ENCODE peak calls at places on chromosome 2, in eight cellular contexts. C, L, O, Y, W, E, U and H are unnamed samples.

GRCh38 chr2:230714122-230714453 is 1.4 kb downstream of the CAB39 start:
- DNase-seq in U (peak; percentile 89), W (no peak), L (no peak), Y (peak; percentile 20), O (peak; percentile 72), C (peak; percentile 80), E (no peak), H (no peak)

GRCh38 chr2:41933035-41933429 is 114.8 kb upstream of the PKDCC start:
- DNase-seq in Y (no peak), E (no peak), U (no peak), O (peak; percentile 24), L (no peak), W (no peak), C (no peak), H (no peak)

GRCh38 chr2:122754561-122754960 is 999.1 kb downstream of the TSN start:
- DNase-seq in U (no peak), Y (no peak), E (no peak), L (no peak), O (peak; percentile 52), C (no peak), W (no peak), H (no peak)

GRCh38 chr2:173159794-173160463 is 84.3 kb downstream of the MAP3K20 start:
- DNase-seq in Y (peak; percentile 74), U (peak; percentile 99), W (peak; percentile 80), C (peak; percentile 100), E (peak; percentile 94), O (peak; percentile 99), L (peak; percentile 57), H (peak; percentile 26)

GRCh38 chr2:157875720-157876065 is 437 bp downstream of the ACVR1 start:
- DNase-seq in O (no peak), C (no peak), E (no peak), W (peak; percentile 67), U (peak; percentile 79), Y (peak; percentile 71), L (peak; percentile 54), H (peak; percentile 85)

GRCh38 chr2:175929850-175930249 is 72.2 kb downstream of the LNPK start:
- DNase-seq in L (no peak), W (no peak), O (peak; percentile 6), E (no peak), C (peak; percentile 14), Y (no peak), U (peak; percentile 77), H (no peak)

GRCh38 chr2:182726473-182726872 is 10.4 kb downstream of the DNAJC10 start:
- DNase-seq in W (no peak), L (no peak), O (no peak), U (no peak), E (no peak), C (no peak), Y (no peak), H (no peak)

GRCh38 chr2:11014026-11014425 is 102.3 kb downstream of the KCNF1 start:
- DNase-seq in E (peak; percentile 45), L (no peak), W (no peak), Y (no peak), O (no peak), C (no peak), U (no peak), H (no peak)

GRCh38 chr2:63827749-63828148 is 13.9 kb upstream of the UGP2 start:
- DNase-seq in E (no peak), O (peak; percentile 81), W (no peak), L (no peak), U (peak; percentile 75), C (peak; percentile 48), Y (no peak), H (no peak)

GRCh38 chr2:118979177-118979861 is 37.3 kb downstream of the MARCO start:
- DNase-seq in Y (no peak), U (no peak), W (no peak), O (no peak), C (no peak), L (no peak), E (peak; percentile 53), H (no peak)

GRCh38 chr2:231133365-231134114 is 8.7 kb upstream of the HTR2B start:
- DNase-seq in O (peak; percentile 76), C (peak; percentile 23), E (no peak), U (peak; percentile 56), Y (no peak), W (no peak), L (no peak), H (no peak)

GRCh38 chr2:159988412-159988970 is 73.9 kb downstream of the PLA2R1 start:
- DNase-seq in U (no peak), W (no peak), C (no peak), Y (no peak), O (no peak), L (no peak), E (no peak), H (no peak)

GRCh38 chr2:111668741-111669140 is 215.3 kb downstream of the ANAPC1 start:
- DNase-seq in O (no peak), C (no peak), W (no peak), L (no peak), U (no peak), Y (no peak), E (peak; percentile 53), H (no peak)

GRCh38 chr2:156385242-156385641 is 50.9 kb upstream of the GPD2 start:
- DNase-seq in U (no peak), O (no peak), E (no peak), L (no peak), C (no peak), W (no peak), Y (no peak), H (no peak)

GRCh38 chr2:53672881-53673522 is 94.6 kb upstream of the CHAC2 start:
- DNase-seq in W (no peak), C (no peak), Y (no peak), E (no peak), O (peak; percentile 4), U (peak; percentile 55), L (no peak), H (no peak)

GRCh38 chr2:149832256-149832655 is 244.7 kb upstream of the MMADHC start:
- DNase-seq in O (no peak), C (no peak), U (no peak), Y (no peak), W (no peak), L (no peak), E (no peak), H (no peak)

GRCh38 chr2:97819769-97820168 is 106.4 kb downstream of the ZAP70 start:
- DNase-seq in C (no peak), E (no peak), U (no peak), W (no peak), O (no peak), Y (no peak), L (no peak), H (no peak)

GRCh38 chr2:97812916-97813315 is 99.5 kb downstream of the ZAP70 start:
- DNase-seq in O (no peak), E (no peak), U (no peak), L (no peak), Y (no peak), C (no peak), W (no peak), H (no peak)

DNA sequence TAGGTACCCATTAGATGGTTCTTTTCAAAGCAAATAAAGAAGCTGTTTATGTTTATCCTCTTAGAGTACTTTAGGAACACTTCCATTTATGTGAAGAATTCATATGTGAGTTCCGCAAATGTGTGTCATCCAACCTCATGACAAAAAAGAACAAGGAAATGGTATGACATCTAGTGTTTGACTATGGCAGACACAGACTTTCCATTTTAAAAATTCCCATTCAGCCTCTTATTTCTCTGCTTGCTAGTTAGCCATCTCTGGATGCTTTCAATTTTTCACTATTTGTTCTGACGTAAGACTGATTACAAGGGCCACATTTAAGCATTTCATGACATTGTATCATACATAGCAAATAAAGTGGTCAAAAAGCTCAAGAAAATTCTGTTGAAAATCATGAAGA is 103.0 kb downstream of the ZAP70 start:
- DNase-seq in L (no peak), Y (no peak), U (no peak), E (no peak), C (no peak), O (no peak), W (no peak), H (no peak)
- H3K4me3 ChIP-seq in L (no peak overlapping the region), Y (no peak overlapping the region), U (no peak overlapping the region), E (no peak overlapping the region), C (no peak overlapping the region), O (no peak overlapping the region), W (no peak overlapping the region), H (no peak overlapping the region)

DNA sequence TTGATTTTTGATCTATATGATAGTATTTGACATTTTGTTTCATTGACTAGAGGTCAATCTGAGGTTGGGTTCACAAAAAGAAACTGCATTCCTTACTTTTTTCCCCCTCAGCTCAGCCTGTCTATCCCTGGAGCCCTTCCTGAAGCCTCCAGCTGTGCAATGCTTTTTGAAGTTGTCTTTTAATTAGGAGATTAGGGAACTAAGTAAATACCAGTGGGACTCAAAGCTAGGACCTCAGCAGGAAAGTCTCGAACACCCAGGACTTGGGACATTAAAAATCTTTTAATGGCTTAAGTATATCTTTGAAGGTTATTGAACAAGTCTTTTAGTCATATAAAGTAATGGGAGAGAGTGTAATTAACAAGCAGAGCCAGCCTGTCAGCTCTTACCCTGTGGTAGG is 220.2 kb downstream of the PDE11A start:
- DNase-seq in E (no peak), U (no peak), O (no peak), L (no peak), Y (no peak), C (no peak), W (no peak), H (peak; percentile 32)
- H3K4me3 ChIP-seq in E (no peak overlapping the region), U (no peak overlapping the region), O (no peak overlapping the region), L (no peak overlapping the region), Y (no peak overlapping the region), C (no peak overlapping the region), W (no peak overlapping the region), H (no peak overlapping the region)

DNA sequence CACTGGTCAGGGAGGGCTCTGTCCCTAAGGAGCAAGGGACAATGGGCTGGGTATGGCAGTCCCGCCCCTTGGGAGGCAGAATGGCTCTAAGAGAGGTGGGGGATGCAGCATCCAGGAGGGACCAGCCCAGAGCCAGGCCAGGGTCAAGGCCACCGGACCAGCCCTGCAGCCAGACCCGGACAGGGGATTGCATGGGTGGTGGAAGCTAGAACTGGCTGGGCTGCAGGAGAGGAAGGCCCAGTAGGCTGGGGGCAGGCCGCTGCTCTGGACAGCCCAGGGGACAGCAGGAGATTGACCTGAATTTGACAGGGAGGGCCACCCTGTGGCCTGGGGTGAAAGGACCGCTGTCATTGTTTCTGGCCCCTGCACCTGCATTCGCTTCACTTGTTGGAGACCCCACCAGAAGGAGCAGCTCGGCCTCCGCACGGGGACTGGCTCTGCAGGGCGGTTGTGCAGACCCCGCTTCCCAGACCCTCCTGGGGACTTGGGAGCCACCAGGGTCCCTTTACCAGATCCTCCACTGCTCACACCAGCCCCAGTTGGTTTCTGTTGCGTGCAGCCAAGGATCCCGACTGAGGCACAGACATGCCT is 14.6 kb downstream of the RAMP1 start:
- DNase-seq in W (no peak), L (peak; percentile 45), O (no peak), Y (no peak), C (no peak), E (no peak), U (no peak), H (peak; percentile 55)
- H3K4me3 ChIP-seq in W (no peak overlapping the region), L (no peak overlapping the region), O (no peak overlapping the region), Y (no peak overlapping the region), C (no peak overlapping the region), E (no peak overlapping the region), U (no peak overlapping the region), H (no peak overlapping the region)

DNA sequence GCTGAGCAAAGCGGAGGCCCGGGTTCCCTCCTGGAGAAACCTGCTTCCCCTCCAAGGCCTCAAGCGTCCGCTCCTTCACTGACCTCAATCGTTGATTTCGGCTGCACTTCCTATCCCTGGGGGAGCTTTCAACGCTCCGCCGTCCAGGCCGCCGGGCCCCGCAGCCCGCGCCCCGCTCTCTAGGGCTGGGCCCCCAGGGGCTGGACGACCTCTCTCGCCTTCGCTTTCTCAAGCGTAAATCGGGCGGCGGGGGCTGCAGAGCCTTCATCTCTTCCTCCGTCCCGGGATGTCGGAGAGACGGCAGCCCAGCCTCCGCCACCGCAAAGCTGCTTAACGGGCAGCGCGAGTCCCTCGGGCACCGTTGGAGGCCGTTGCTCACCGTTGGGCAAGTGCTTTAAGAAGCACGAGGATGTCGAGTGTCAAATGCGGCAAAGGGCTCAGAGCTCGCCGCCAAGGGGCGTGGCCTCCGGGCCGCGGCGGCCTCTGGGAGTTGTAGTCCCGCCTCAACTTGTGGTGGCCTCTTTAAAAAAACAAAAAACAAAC is 8.5 kb downstream of the HES6 start:
- DNase-seq in O (peak; percentile 81), Y (peak; percentile 75), U (peak; percentile 77), L (no peak), C (peak; percentile 46), W (peak; percentile 74), E (peak; percentile 86), H (peak; percentile 96)
- H3K4me3 ChIP-seq in O (peak overlapping the region; percentile 41), Y (peak overlapping the region; percentile 35), U (peak overlapping the region; percentile 66), L (peak overlapping the region; percentile 56), C (no peak overlapping the region), W (peak overlapping the region; percentile 66), E (peak overlapping the region; percentile 72), H (peak overlapping the region; percentile 53)